ENCODE peak calls at places on chromosome 1, in five cellular contexts. One of them, this sample, is unnamed.

GRCh38 chr1:64744492-64745180 is at the start of gene RAVER2:
- DNase-seq in GM12878: no peak
- DNase-seq in sigmoid colon: peak; percentile 87
- DNase-seq in HCT116: peak; percentile 38
- DNase-seq in K562: peak; percentile 70
- DNase-seq in this sample: peak; percentile 68

GRCh38 chr1:11499825-11500331 is 20.9 kb downstream of the DISP3 start:
- DNase-seq in HCT116: no peak
- DNase-seq in sigmoid colon: peak; percentile 35
- DNase-seq in K562: no peak
- DNase-seq in GM12878: no peak
- DNase-seq in this sample: no peak

GRCh38 chr1:237938553-237938952 is 47.8 kb upstream of the ZP4 start:
- DNase-seq in K562: peak; percentile 48
- DNase-seq in GM12878: no peak
- DNase-seq in HCT116: no peak
- DNase-seq in sigmoid colon: no peak
- DNase-seq in this sample: no peak

GRCh38 chr1:71753746-71754145 is 528.6 kb downstream of the NEGR1 start:
- DNase-seq in sigmoid colon: no peak
- DNase-seq in GM12878: no peak
- DNase-seq in K562: no peak
- DNase-seq in HCT116: no peak
- DNase-seq in this sample: no peak

GRCh38 chr1:234604726-234605492 is 5.1 kb downstream of the IRF2BP2 start:
- DNase-seq in GM12878: no peak
- DNase-seq in sigmoid colon: no peak
- DNase-seq in HCT116: no peak
- DNase-seq in K562: peak; percentile 39
- DNase-seq in this sample: no peak

GRCh38 chr1:213651077-213651476 is 336.7 kb upstream of the PROX1 start:
- DNase-seq in HCT116: no peak
- DNase-seq in sigmoid colon: no peak
- DNase-seq in K562: no peak
- DNase-seq in GM12878: no peak
- DNase-seq in this sample: no peak

GRCh38 chr1:61486783-61487505 is 238.0 kb downstream of the TM2D1 start:
- DNase-seq in sigmoid colon: no peak
- DNase-seq in K562: no peak
- DNase-seq in HCT116: no peak
- DNase-seq in GM12878: no peak
- DNase-seq in this sample: no peak

GRCh38 chr1:183100575-183100974 is 77.4 kb downstream of the LAMC1 start:
- DNase-seq in K562: no peak
- DNase-seq in HCT116: no peak
- DNase-seq in GM12878: no peak
- DNase-seq in sigmoid colon: no peak
- DNase-seq in this sample: no peak

GRCh38 chr1:214449371-214449770 is 102.0 kb downstream of the PTPN14 start:
- DNase-seq in GM12878: no peak
- DNase-seq in HCT116: no peak
- DNase-seq in sigmoid colon: no peak
- DNase-seq in K562: no peak
- DNase-seq in this sample: no peak

GRCh38 chr1:51236548-51237312 is 657 bp downstream of the RNF11 start:
- DNase-seq in sigmoid colon: peak; percentile 76
- DNase-seq in GM12878: no peak
- DNase-seq in HCT116: no peak
- DNase-seq in K562: peak; percentile 52
- DNase-seq in this sample: peak; percentile 72

GRCh38 chr1:153790282-153790995 is 15.2 kb downstream of the SLC27A3 start:
- DNase-seq in GM12878: no peak
- DNase-seq in HCT116: no peak
- DNase-seq in K562: no peak
- DNase-seq in sigmoid colon: peak; percentile 97
- DNase-seq in this sample: no peak

DNA sequence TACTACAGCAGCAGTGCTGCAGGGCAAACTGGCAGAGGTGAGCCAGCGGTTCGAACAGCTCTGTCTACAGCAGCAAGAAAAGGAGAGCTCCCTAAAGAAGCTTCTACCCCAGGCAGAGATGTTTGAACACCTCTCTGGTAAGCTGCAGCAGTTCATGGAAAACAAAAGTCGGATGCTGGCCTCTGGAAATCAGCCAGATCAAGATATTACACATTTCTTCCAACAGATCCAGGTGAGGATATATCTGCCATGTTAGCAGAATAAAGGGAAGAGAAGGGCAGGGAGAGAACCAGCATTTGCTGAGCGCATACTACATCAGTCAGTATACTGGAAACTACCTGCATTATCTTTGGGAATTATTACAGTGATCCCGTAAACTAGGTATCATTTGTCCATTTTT is 130.0 kb upstream of the BMP8A start:
- DNase-seq in HCT116: no peak
- DNase-seq in sigmoid colon: no peak
- DNase-seq in K562: no peak
- DNase-seq in GM12878: no peak
- DNase-seq in this sample: no peak
- TF ChIP-seq POLR2A in HCT116: no peak
- TF ChIP-seq POLR2A in sigmoid colon: no peak
- TF ChIP-seq POLR2A in K562: no peak
- TF ChIP-seq POLR2A in GM12878: no peak
- TF ChIP-seq POLR2A in this sample: no peak

DNA sequence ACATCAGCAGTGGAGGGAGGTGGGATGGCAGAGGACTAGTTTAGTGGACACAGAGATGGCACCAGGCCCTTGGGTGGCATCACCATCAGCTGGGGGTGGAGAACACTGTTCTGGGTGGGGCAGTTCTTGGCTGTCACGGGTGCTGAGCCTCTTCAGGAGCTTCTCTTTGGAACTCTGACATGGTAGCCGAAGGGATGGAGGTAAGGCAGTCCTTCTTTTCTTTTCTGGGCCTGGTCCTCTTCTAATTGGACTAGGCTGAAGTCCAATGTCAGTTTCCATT is 8.3 kb upstream of the MEF2D start:
- DNase-seq in K562: no peak
- DNase-seq in sigmoid colon: peak; percentile 83
- DNase-seq in HCT116: no peak
- DNase-seq in GM12878: no peak
- DNase-seq in this sample: no peak
- H3K4me1 ChIP-seq in K562: peaks cover 28% of the 10 kb centered on the region
- H3K4me1 ChIP-seq in sigmoid colon: peaks cover 81% of the 10 kb centered on the region
- H3K4me1 ChIP-seq in HCT116: peaks cover 16% of the 10 kb centered on the region
- H3K4me1 ChIP-seq in GM12878: peaks cover 32% of the 10 kb centered on the region
- H3K4me1 ChIP-seq in this sample: peaks cover 8% of the 10 kb centered on the region

DNA sequence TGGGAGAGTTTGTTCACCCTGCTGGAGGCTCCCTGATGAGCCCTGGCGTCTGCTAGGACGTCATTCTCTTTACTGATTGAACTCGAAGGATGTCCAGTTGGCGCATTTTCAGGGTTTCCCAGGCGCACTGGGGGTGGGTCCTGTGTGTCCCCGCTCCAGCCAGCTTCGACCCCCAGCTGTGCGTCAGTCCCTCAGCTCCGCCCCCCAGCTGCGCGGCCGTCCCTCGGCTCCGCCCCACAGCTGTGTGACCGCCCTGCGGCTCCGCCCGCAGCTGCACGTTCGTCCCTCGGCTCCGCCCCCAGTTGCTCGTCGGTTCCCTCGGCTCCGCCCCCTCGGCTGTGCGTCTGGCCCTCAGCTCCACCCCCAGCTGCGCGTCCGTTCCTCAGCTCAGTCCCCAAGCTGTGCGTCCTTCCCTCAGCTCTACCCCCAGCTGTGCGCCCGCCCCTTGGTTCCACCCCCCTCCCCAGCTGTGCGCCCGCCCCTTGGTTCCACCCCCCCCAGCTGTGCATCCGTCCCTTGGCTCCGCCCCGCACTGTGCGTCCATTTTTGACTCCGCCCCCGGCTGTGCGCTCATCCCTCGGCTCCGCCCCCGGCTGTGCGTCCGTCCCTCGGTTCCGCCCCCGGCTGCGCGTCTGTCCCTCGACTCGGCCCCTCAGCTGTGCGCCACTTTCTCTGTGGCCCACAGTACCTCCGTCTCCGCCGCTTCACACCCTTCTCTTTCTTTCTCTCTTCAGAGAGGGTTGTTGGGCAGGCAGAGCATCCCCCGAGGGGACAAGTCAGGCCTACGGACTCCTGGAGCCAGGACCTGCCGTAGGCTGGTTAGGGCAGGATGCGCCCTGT is 61.3 kb downstream of the FAAP20 start:
- DNase-seq in GM12878: peak; percentile 81
- DNase-seq in K562: peak; percentile 99
- DNase-seq in sigmoid colon: peak; percentile 100
- DNase-seq in HCT116: peak; percentile 93
- DNase-seq in this sample: peak; percentile 95
- TF ChIP-seq POLR2AphosphoS5 in GM12878: no peak
- TF ChIP-seq POLR2AphosphoS5 in K562: no peak
- TF ChIP-seq POLR2AphosphoS5 in sigmoid colon: peak; percentile 85
- TF ChIP-seq POLR2AphosphoS5 in HCT116: no peak
- TF ChIP-seq POLR2AphosphoS5 in this sample: peak; percentile 49

GRCh38 chr1:159921700-159922498 is 3.4 kb downstream of the TAGLN2 start:
- DNase-seq in K562: peak; percentile 52
- DNase-seq in sigmoid colon: no peak
- DNase-seq in GM12878: no peak
- DNase-seq in HCT116: no peak
- DNase-seq in this sample: no peak
- TF ChIP-seq POLR2A in K562: no peak
- TF ChIP-seq POLR2A in sigmoid colon: no peak
- TF ChIP-seq POLR2A in GM12878: peak; percentile 71
- TF ChIP-seq POLR2A in HCT116: no peak
- TF ChIP-seq POLR2A in this sample: no peak

GRCh38 chr1:22364326-22364650 is 87.4 kb upstream of the ZBTB40 start:
- DNase-seq in sigmoid colon: no peak
- DNase-seq in HCT116: no peak
- DNase-seq in GM12878: no peak
- DNase-seq in K562: no peak
- DNase-seq in this sample: no peak
- H3K4me1 ChIP-seq in sigmoid colon: no peaks in the 10 kb centered on the region
- H3K4me1 ChIP-seq in HCT116: no peaks in the 10 kb centered on the region
- H3K4me1 ChIP-seq in GM12878: no peaks in the 10 kb centered on the region
- H3K4me1 ChIP-seq in K562: peaks cover 22% of the 10 kb centered on the region
- H3K4me1 ChIP-seq in this sample: no peaks in the 10 kb centered on the region

DNA sequence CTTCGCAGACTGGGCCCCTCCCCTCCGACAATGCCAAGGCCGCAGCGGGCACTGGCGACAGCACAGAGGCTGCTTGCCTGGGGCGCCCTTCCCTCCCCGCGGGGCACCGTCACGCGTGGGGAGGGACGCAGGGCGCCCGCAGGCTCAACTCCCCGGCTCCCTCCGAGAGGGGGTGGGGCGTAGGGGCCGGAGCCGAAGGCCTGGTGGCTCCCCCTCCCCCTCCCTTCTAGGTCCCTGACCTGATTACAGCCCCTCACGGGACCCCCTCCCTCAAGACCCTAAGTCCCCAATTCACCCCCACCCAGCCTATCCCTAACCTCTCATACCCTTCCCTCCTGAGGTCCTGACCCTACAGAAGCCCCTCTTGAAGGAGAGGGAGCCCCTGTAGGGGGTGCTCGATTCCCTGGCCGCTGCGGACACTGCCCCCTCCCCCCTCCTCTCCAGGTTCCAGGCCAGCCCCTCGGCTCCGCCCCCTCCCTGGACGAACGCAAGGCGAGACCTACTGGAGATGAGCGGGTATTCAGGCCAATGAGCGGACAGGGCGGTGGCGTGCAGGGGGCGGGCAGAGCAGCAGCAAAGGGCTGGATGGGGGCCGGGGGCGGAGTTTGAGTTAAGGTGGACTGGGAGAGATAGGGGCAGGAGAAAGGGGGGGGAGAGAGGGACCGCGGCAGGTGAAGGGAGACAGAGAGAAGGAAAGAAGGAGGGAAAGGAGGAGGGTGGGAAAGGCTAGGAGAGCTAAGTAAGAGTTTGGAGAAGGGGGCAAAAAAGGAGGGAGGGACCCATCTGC is 721 bp upstream of the ZBTB7B start:
- DNase-seq in sigmoid colon: peak; percentile 100
- DNase-seq in K562: peak; percentile 92
- DNase-seq in HCT116: peak; percentile 99
- DNase-seq in GM12878: peak; percentile 94
- DNase-seq in this sample: peak; percentile 100
- TF ChIP-seq POLR2AphosphoS5 in sigmoid colon: peak; percentile 92
- TF ChIP-seq POLR2AphosphoS5 in K562: no peak
- TF ChIP-seq POLR2AphosphoS5 in HCT116: no peak
- TF ChIP-seq POLR2AphosphoS5 in GM12878: no peak
- TF ChIP-seq POLR2AphosphoS5 in this sample: peak; percentile 78

This sample was measured in breast epithelium.